ENCODE peak calls at places on chromosomes 3 and 15, in nine cellular contexts. D, M, W, I, N, K, Z, X and G are unnamed samples. For H3K36me3, the result is how much of the 10 kb centered on the place peaks cover.

GRCh38 chr3:111493276-111493675 is 48.7 kb upstream of the CD96 start:
- DNase-seq in N (no peak), K (no peak), Z (no peak), I (no peak), D (no peak), W (no peak), M (no peak), X (no peak), G (no peak)

GRCh38 chr3:105938101-105938500 is 69.3 kb upstream of the CBLB start:
- DNase-seq in M (peak), N (no peak), Z (no peak), K (no peak), I (no peak), D (no peak), W (peak), X (peak), G (no peak)

GRCh38 chr15:40857601-40858351 is 13.9 kb downstream of the SPINT1 start:
- DNase-seq in W (peak), D (peak), X (peak), N (peak), I (peak), Z (peak), K (peak), M (peak), G (peak)

GRCh38 chr15:87610366-87610765 is 646.2 kb downstream of the NTRK3 start:
- DNase-seq in K (no peak), M (no peak), Z (no peak), I (no peak), W (peak), N (no peak), D (no peak), X (no peak), G (no peak)

GRCh38 chr3:41290306-41290705 is 91.0 kb downstream of the CTNNB1 start:
- DNase-seq in N (no peak), K (no peak), M (no peak), X (no peak), I (no peak), W (no peak), Z (no peak), D (no peak), G (no peak)

GRCh38 chr3:129560931-129561594 is 18.1 kb downstream of the H1-8 start:
- DNase-seq in W (peak), X (no peak), D (no peak), K (no peak), M (peak), N (peak), I (no peak), Z (peak), G (no peak)

GRCh38 chr15:26970712-26971210 is at the start of gene GABRG3:
- DNase-seq in I (peak), M (no peak), D (no peak), W (no peak), Z (no peak), K (no peak), X (no peak), N (peak), G (no peak)

GRCh38 chr15:66252411-66253295 is 897 bp downstream of the MEGF11 start:
- DNase-seq in X (peak), N (peak), I (peak), W (peak), Z (peak), M (peak), D (peak), K (peak), G (peak)

GRCh38 chr15:89780601-89781000 is 4.5 kb downstream of the MESP2 start:
- DNase-seq in M (no peak), W (no peak), D (no peak), N (peak), I (no peak), K (no peak), X (no peak), Z (no peak), G (no peak)

GRCh38 chr3:99545941-99546580 is 92.3 kb upstream of the COL8A1 start:
- DNase-seq in M (no peak), W (peak), N (no peak), Z (no peak), X (no peak), D (no peak), I (peak), K (no peak), G (no peak)

GRCh38 chr3:127524300-127524896 is 66.1 kb downstream of the TPRA1 start:
- DNase-seq in Z (no peak), W (no peak), X (no peak), D (no peak), N (no peak), K (no peak), I (no peak), M (no peak), G (no peak)

GRCh38 chr15:90936823-90937222 is 1.7 kb downstream of the UNC45A start:
- DNase-seq in N (no peak), X (no peak), Z (no peak), D (no peak), K (no peak), I (no peak), W (no peak), M (no peak), G (no peak)

GRCh38 chr15:62124176-62124952 is 40.7 kb downstream of the C2CD4B start:
- DNase-seq in D (peak), I (peak), Z (no peak), M (no peak), W (no peak), X (no peak), K (no peak), N (no peak), G (no peak)

GRCh38 chr3:127273196-127273595 is 14.7 kb downstream of the PRR20G start:
- DNase-seq in W (no peak), N (no peak), K (no peak), I (no peak), M (no peak), X (peak), D (no peak), Z (no peak), G (no peak)

GRCh38 chr3:197520311-197521276 is 35.2 kb downstream of the BDH1 start:
- DNase-seq in M (no peak), N (no peak), Z (no peak), K (no peak), D (no peak), I (peak), X (no peak), W (peak), G (no peak)

GRCh38 chr3:108830991-108831390 is 8.4 kb downstream of the TRAT1 start:
- DNase-seq in W (no peak), N (no peak), Z (no peak), M (no peak), K (no peak), I (no peak), D (no peak), X (no peak), G (no peak)

GRCh38 chr3:14393440-14394111 is 8.8 kb upstream of the SLC6A6 start:
- DNase-seq in N (no peak), K (no peak), Z (no peak), I (no peak), W (no peak), D (no peak), M (no peak), X (no peak), G (no peak)

GRCh38 chr15:85763157-85763556 is 31.6 kb downstream of the KLHL25 start:
- DNase-seq in D (no peak), X (peak), K (no peak), W (no peak), M (peak), I (no peak), Z (peak), N (no peak), G (no peak)

GRCh38 chr3:21484323-21485154 is 266.5 kb downstream of the ZNF385D start:
- DNase-seq in K (no peak), M (peak), D (peak), N (peak), I (peak), W (peak), X (peak), Z (no peak), G (no peak)

GRCh38 chr15:78007965-78008886 is 69.3 kb downstream of the TBC1D2B start:
- DNase-seq in W (peak), M (peak), I (peak), N (no peak), Z (peak), D (no peak), X (peak), K (no peak), G (no peak)

GRCh38 chr3:60609446-60609845 is 641.8 kb downstream of the FHIT start:
- DNase-seq in X (no peak), M (no peak), N (no peak), D (no peak), W (no peak), I (peak), Z (no peak), K (no peak), G (no peak)

GRCh38 chr3:139561428-139561827 is 21.9 kb upstream of the RBP1 start:
- DNase-seq in D (no peak), N (no peak), Z (no peak), I (no peak), K (no peak), W (no peak), X (no peak), M (no peak), G (no peak)

GRCh38 chr3:127853681-127854080 is 31.4 kb upstream of the MGLL start:
- DNase-seq in W (no peak), N (peak), X (no peak), I (peak), Z (no peak), M (no peak), D (peak), K (no peak), G (no peak)

GRCh38 chr15:39582286-39582976 is 1.6 kb downstream of the THBS1 start:
- DNase-seq in X (peak), I (peak), Z (no peak), K (no peak), W (peak), D (no peak), M (peak), N (no peak), G (no peak)

GRCh38 chr3:71523628-71524027 is 59.9 kb downstream of the FOXP1 start:
- DNase-seq in X (no peak), N (no peak), D (no peak), K (no peak), W (no peak), Z (no peak), I (no peak), M (no peak), G (no peak)

GRCh38 chr15:100727291-100727851 is 125.0 kb downstream of the ASB7 start:
- DNase-seq in D (no peak), N (no peak), X (peak), I (no peak), K (no peak), Z (no peak), M (peak), W (no peak), G (no peak)

GRCh38 chr3:42314411-42314810 is 48.4 kb upstream of the CCK start:
- DNase-seq in W (no peak), X (peak), I (no peak), K (no peak), Z (no peak), N (no peak), M (no peak), D (peak), G (no peak)

GRCh38 chr15:89140595-89140994 is 52.3 kb downstream of the ABHD2 start:
- DNase-seq in M (no peak), I (no peak), D (no peak), W (no peak), K (no peak), N (no peak), X (no peak), Z (no peak), G (no peak)

GRCh38 chr3:13537244-13537921 is 11.5 kb upstream of the FBLN2 start:
- DNase-seq in X (no peak), M (no peak), I (no peak), D (no peak), Z (no peak), N (no peak), W (no peak), K (no peak), G (no peak)

GRCh38 chr3:52529376-52530333 is 4.0 kb downstream of the NT5DC2 start:
- DNase-seq in I (no peak), D (no peak), M (peak), N (no peak), Z (peak), X (no peak), K (no peak), W (peak), G (no peak)

GRCh38 chr15:46178138-46178537 is 543.3 kb downstream of the SQOR start:
- DNase-seq in D (no peak), K (no peak), X (no peak), W (no peak), N (no peak), Z (no peak), M (no peak), I (no peak), G (no peak)

DNA sequence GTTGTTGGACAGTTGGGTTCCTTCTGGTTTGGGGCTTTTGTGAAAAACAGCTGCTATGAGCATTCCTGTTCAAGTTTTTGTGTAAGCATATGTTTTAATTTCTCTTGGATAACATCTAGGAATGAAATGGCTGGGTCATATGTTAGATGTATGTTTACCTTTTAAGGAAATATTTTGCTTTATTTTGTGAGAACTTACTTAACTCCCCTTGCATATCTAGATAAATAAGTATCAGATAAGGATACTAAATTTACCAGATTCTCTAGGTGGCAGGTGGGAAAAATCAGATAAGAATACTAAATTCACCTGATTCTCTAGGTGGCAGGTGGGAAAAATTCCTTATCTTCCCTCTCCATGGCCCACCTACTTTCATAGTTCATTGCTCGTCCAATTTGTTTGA is 1.1 kb upstream of the PLS1 start:
- DNase-seq in K (no peak), Z (no peak), X (no peak), D (no peak), I (no peak), N (no peak), W (no peak), M (no peak), G (no peak)
- H3K4me3 ChIP-seq in K (no peak), Z (no peak), X (no peak), D (peak), I (peak), N (peak), W (no peak), M (peak), G (no peak)

GRCh38 chr3:189167027-189167766 is 4.6 kb upstream of the TPRG1 start:
- DNase-seq in K (no peak), W (no peak), M (no peak), Z (no peak), D (no peak), X (peak), I (peak), N (no peak), G (no peak)

GRCh38 chr3:189170559-189170958 is 1.2 kb upstream of the TPRG1 start:
- DNase-seq in Z (no peak), M (no peak), N (no peak), W (no peak), X (no peak), K (no peak), D (no peak), I (peak), G (no peak)

GRCh38 chr3:189168711-189169110 is 3.1 kb upstream of the TPRG1 start:
- DNase-seq in W (no peak), X (no peak), Z (no peak), D (no peak), K (no peak), I (no peak), M (no peak), N (no peak), G (no peak)

GRCh38 chr3:189171707-189172106 is at the start of gene TPRG1:
- DNase-seq in M (no peak), K (no peak), W (no peak), X (no peak), Z (no peak), I (no peak), D (no peak), N (no peak), G (no peak)

GRCh38 chr3:189169728-189170127 is 2.0 kb upstream of the TPRG1 start:
- DNase-seq in M (no peak), Z (no peak), D (peak), K (no peak), W (no peak), I (no peak), N (no peak), X (no peak), G (no peak)
- TF ChIP-seq CTCF in M (no peak), Z (no peak), D (peak), K (no peak), W (no peak), I (no peak), N (no peak), X (no peak), G (no peak)

GRCh38 chr15:48823237-48823636 is 12.4 kb upstream of the CEP152 start:
- DNase-seq in N (no peak), D (no peak), Z (no peak), K (no peak), I (no peak), X (no peak), M (no peak), W (no peak), G (no peak)
- H3K36me3 ChIP-seq in N (under half), D (under half), Z (under half), K (under half), I (under half), X (under half), M (under half), W (under half), G (under half)

GRCh38 chr3:61847784-61848462 is 286.6 kb downstream of the PTPRG start:
- DNase-seq in N (peak), Z (peak), X (no peak), I (no peak), W (peak), D (no peak), K (no peak), M (peak), G (no peak)
- H3K4me3 ChIP-seq in N (no peak), Z (no peak), X (no peak), I (no peak), W (no peak), D (no peak), K (no peak), M (no peak), G (no peak)

GRCh38 chr3:159872374-159873109 is 116.1 kb upstream of the IL12A start:
- DNase-seq in I (peak), N (no peak), M (no peak), W (peak), X (peak), Z (no peak), D (no peak), K (no peak), G (no peak)
- TF ChIP-seq CTCF in I (peak), N (peak), M (no peak), W (peak), X (peak), Z (peak), D (peak), K (no peak), G (peak)

GRCh38 chr3:180979949-180980348 is 9.6 kb downstream of the DNAJC19 start:
- DNase-seq in K (no peak), W (no peak), Z (no peak), D (no peak), I (no peak), X (no peak), N (no peak), M (no peak), G (no peak)

GRCh38 chr3:180974286-180974685 is 15.2 kb downstream of the DNAJC19 start:
- DNase-seq in M (no peak), W (no peak), D (no peak), X (no peak), Z (no peak), K (no peak), I (no peak), N (no peak), G (no peak)

GRCh38 chr3:180980612-180981011 is 8.9 kb downstream of the DNAJC19 start:
- DNase-seq in Z (no peak), I (no peak), N (peak), M (no peak), X (no peak), D (no peak), K (no peak), W (peak), G (no peak)

GRCh38 chr3:180973543-180973942 is 16.0 kb downstream of the DNAJC19 start:
- DNase-seq in N (no peak), Z (no peak), I (no peak), M (no peak), W (no peak), D (no peak), K (no peak), X (no peak), G (no peak)

DNA sequence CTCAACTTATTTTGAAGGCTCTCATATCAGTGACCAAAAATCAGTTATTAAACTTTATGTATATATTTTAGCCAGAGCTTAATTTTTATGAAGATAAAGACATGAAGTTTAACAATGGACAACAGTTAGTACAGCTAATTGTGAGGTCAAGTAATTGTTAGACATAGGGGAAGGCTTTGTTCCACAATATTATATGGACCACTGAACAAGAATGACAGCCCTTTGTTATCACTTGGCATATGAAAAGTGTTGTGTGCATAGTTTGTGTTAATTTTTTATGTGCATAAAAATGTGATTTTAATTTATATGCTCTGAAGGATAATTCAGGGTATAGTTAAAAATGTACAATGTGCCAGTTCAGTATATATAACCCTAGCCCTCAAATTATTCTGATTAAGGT is 12.0 kb downstream of the DNAJC19 start:
- DNase-seq in I (no peak), M (no peak), K (no peak), Z (no peak), W (no peak), N (no peak), X (no peak), D (no peak), G (no peak)
- H3K36me3 ChIP-seq in I (under half), M (half or more), K (under half), Z (under half), W (under half), N (under half), X (under half), D (half or more), G (under half)

GRCh38 chr3:130976706-130977105 is 49.9 kb downstream of the ASTE1 start:
- DNase-seq in I (no peak), W (no peak), X (no peak), M (no peak), Z (no peak), D (no peak), N (no peak), K (no peak), G (no peak)
- H3K4me3 ChIP-seq in I (no peak), W (no peak), X (no peak), M (no peak), Z (no peak), D (no peak), N (no peak), K (no peak), G (no peak)

GRCh38 chr3:156710429-156710828 is 36.0 kb downstream of the TIPARP start:
- DNase-seq in Z (no peak), W (no peak), N (no peak), M (no peak), X (no peak), D (no peak), I (no peak), K (no peak), G (no peak)

GRCh38 chr3:156704370-156705036 is 30.1 kb downstream of the TIPARP start:
- DNase-seq in Z (no peak), I (no peak), X (no peak), K (no peak), M (no peak), D (no peak), W (no peak), N (no peak), G (no peak)

GRCh38 chr3:156711113-156711512 is 36.7 kb downstream of the TIPARP start:
- DNase-seq in X (no peak), W (no peak), I (no peak), N (no peak), K (no peak), D (no peak), Z (no peak), M (no peak), G (no peak)

GRCh38 chr3:156702367-156702766 is 28.0 kb downstream of the TIPARP start:
- DNase-seq in M (no peak), I (no peak), Z (no peak), D (no peak), W (no peak), N (no peak), K (no peak), X (no peak), G (no peak)

GRCh38 chr3:156705761-156706631 is 31.6 kb downstream of the TIPARP start:
- DNase-seq in D (no peak), I (peak), X (no peak), K (no peak), W (no peak), M (no peak), N (no peak), Z (no peak), G (no peak)
- TF ChIP-seq CTCF in D (no peak), I (no peak), X (no peak), K (no peak), W (no peak), M (no peak), N (no peak), Z (no peak), G (no peak)

GRCh38 chr3:4670352-4670751 is 177.2 kb downstream of the ITPR1 start:
- DNase-seq in D (peak), Z (no peak), W (no peak), M (no peak), N (peak), K (no peak), X (no peak), I (peak), G (no peak)
- H3K36me3 ChIP-seq in D (half or more), Z (under half), W (under half), M (half or more), N (under half), K (under half), X (under half), I (under half), G (under half)